ENCODE peak calls at places on chromosome 11, in five cellular contexts. T, N, D, L and R are unnamed samples.
A peak's percentile ranks its signal among the peaks of the same experiment; 100 is the strongest.

GRCh38 chr11:97729546-97730272 is 1291.0 kb upstream of the CNTN5 start:
- DNase-seq in L (peak; percentile 76), T (no peak), N (no peak), D (no peak), R (no peak)

GRCh38 chr11:61756452-61757212 is 4.2 kb downstream of the MYRF start:
- DNase-seq in L (no peak), T (peak; percentile 50), D (peak; percentile 61), N (no peak), R (peak; percentile 93)

GRCh38 chr11:887589-887988 is 23.0 kb downstream of the CHID1 start:
- DNase-seq in L (no peak), T (no peak), N (no peak), D (no peak), R (no peak)

GRCh38 chr11:118910309-118911112 is 15.2 kb downstream of the BCL9L start:
- DNase-seq in L (peak; percentile 57), D (no peak), T (peak; percentile 92), N (peak; percentile 83), R (peak; percentile 92)

GRCh38 chr11:125429174-125429707 is 66.8 kb downstream of the FEZ1 start:
- DNase-seq in D (peak; percentile 84), T (peak; percentile 55), N (no peak), L (peak; percentile 62), R (peak; percentile 76)

GRCh38 chr11:116862951-116863350 is 25.5 kb upstream of the APOA1 start:
- DNase-seq in T (peak; percentile 34), D (no peak), N (no peak), L (no peak), R (no peak)

GRCh38 chr11:73648629-73649046 is 2.3 kb downstream of the PLEKHB1 start:
- DNase-seq in N (no peak), L (no peak), T (no peak), D (no peak), R (no peak)

GRCh38 chr11:75263944-75264349 is 23.4 kb downstream of the TPBGL start:
- DNase-seq in T (peak; percentile 12), L (no peak), D (no peak), N (peak; percentile 58), R (no peak)

GRCh38 chr11:125207866-125208425 is 43.4 kb downstream of the PKNOX2 start:
- DNase-seq in T (peak; percentile 60), D (no peak), L (no peak), N (no peak), R (no peak)

GRCh38 chr11:123235117-123235686 is 40.2 kb upstream of the CLMP start:
- DNase-seq in N (peak; percentile 72), T (no peak), L (no peak), D (peak; percentile 74), R (peak; percentile 36)

GRCh38 chr11:69240332-69241074 is 53.5 kb upstream of the MYEOV start:
- DNase-seq in D (peak; percentile 63), L (no peak), N (no peak), T (peak; percentile 14), R (peak; percentile 56)

GRCh38 chr11:111913997-111914396 is 1.5 kb downstream of the HSPB2 start:
- DNase-seq in N (peak; percentile 77), L (no peak), D (no peak), T (peak; percentile 76), R (no peak)

GRCh38 chr11:119206512-119207299 is 567 bp downstream of the CBL start:
- DNase-seq in N (peak; percentile 81), D (peak; percentile 63), L (peak; percentile 40), T (no peak), R (peak; percentile 46)

GRCh38 chr11:27464155-27464759 is 8.3 kb downstream of the LGR4 start:
- DNase-seq in D (no peak), N (no peak), T (peak; percentile 44), L (no peak), R (peak; percentile 30)

GRCh38 chr11:73838443-73839122 is 38.1 kb downstream of the COA4 start:
- DNase-seq in L (no peak), D (no peak), N (no peak), T (peak; percentile 50), R (no peak)

GRCh38 chr11:39541945-39542351 is 1917.5 kb downstream of the LRRC4C start:
- DNase-seq in L (no peak), N (no peak), T (no peak), D (no peak), R (peak; percentile 4)

GRCh38 chr11:117528061-117528780 is 200.6 kb downstream of the CEP164 start:
- DNase-seq in L (no peak), D (no peak), T (no peak), N (no peak), R (no peak)

GRCh38 chr11:128517457-128518230 is 69.7 kb downstream of the ETS1 start:
- DNase-seq in L (no peak), D (peak; percentile 40), T (no peak), N (no peak), R (no peak)

GRCh38 chr11:15159085-15159484 is 44.4 kb downstream of the INSC start:
- DNase-seq in L (no peak), D (peak; percentile 79), T (peak; percentile 49), N (no peak), R (no peak)

GRCh38 chr11:2444301-2445106 is at the start of the genes KCNQ1 and TRPM5:
- DNase-seq in N (peak; percentile 66), T (no peak), L (peak; percentile 49), D (no peak), R (peak; percentile 83)

GRCh38 chr11:43969543-43969942 is 27.1 kb downstream of the C11orf96 start:
- DNase-seq in D (no peak), N (no peak), L (no peak), T (no peak), R (no peak)

GRCh38 chr11:87263979-87264378 is 226.2 kb downstream of the TMEM135 start:
- DNase-seq in T (peak; percentile 11), L (no peak), N (no peak), D (no peak), R (no peak)

GRCh38 chr11:64254326-64254725 is 3.0 kb downstream of the PLCB3 start:
- DNase-seq in L (no peak), D (no peak), N (no peak), T (no peak), R (no peak)

GRCh38 chr11:15106201-15106965 is 8.3 kb upstream of the INSC start:
- DNase-seq in D (peak; percentile 14), T (peak; percentile 91), N (no peak), L (no peak), R (no peak)

GRCh38 chr11:75402002-75402773 is 2.9 kb downstream of the RPS3 start:
- DNase-seq in D (no peak), L (no peak), N (no peak), T (no peak), R (no peak)

GRCh38 chr11:122628691-122629555 is 26.6 kb upstream of the UBASH3B start:
- DNase-seq in L (peak; percentile 44), D (peak; percentile 75), T (peak; percentile 77), N (no peak), R (peak; percentile 86)

GRCh38 chr11:115244314-115244713 is 259.9 kb downstream of the CADM1 start:
- DNase-seq in N (no peak), D (no peak), T (no peak), L (no peak), R (peak; percentile 50)

GRCh38 chr11:133999355-133999754 is 42.6 kb upstream of the IGSF9B start:
- DNase-seq in N (no peak), D (peak; percentile 89), L (no peak), T (no peak), R (no peak)
- H3K4me1 ChIP-seq in N (no peaks in the 10 kb centered on the region), D (peaks cover 79% of the 10 kb centered on the region), L (no peaks in the 10 kb centered on the region), T (no peaks in the 10 kb centered on the region), R (no peaks in the 10 kb centered on the region)

DNA sequence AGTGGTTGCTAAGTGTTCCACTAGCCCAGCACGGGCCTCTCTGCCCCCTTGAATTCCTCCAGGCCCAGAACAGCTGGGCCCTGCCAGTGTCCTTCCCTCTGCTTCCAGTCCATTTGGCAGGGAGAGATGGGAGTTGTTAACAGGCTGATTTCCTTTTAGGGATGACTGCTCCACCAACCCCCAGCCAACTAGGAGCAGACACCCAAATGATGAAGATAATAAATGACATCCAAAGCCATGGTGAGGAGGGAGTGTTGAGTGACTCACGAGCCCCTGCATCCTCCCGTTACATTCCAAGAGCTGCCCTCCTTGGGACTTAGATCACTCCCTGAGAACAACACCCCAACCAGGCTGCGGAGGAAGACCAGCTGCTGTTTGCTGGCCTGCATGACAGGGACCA is 20.6 kb downstream of the PARVA start:
- DNase-seq in N (no peak), D (no peak), L (no peak), T (peak; percentile 99), R (no peak)
- H3K4me1 ChIP-seq in N (peaks cover 20% of the 10 kb centered on the region), D (no peaks in the 10 kb centered on the region), L (no peaks in the 10 kb centered on the region), T (peaks cover 26% of the 10 kb centered on the region), R (peaks cover 13% of the 10 kb centered on the region)

GRCh38 chr11:130070109-130070828 is 575 bp downstream of the APLP2 start:
- DNase-seq in T (peak; percentile 13), D (peak; percentile 67), N (peak; percentile 70), L (peak; percentile 20), R (peak; percentile 61)

GRCh38 chr11:130069684-130070108 is at the start of gene APLP2:
- DNase-seq in T (peak; percentile 97), N (peak; percentile 100), D (peak; percentile 96), L (peak; percentile 95), R (peak; percentile 100)

GRCh38 chr11:130071211-130071712 is 1.6 kb downstream of the APLP2 start:
- DNase-seq in L (no peak), D (no peak), T (peak; percentile 35), N (no peak), R (no peak)

GRCh38 chr11:130068986-130069683 is 559 bp upstream of the APLP2 start:
- DNase-seq in L (peak; percentile 84), N (peak; percentile 89), T (peak; percentile 80), D (peak; percentile 64), R (no peak)

DNA sequence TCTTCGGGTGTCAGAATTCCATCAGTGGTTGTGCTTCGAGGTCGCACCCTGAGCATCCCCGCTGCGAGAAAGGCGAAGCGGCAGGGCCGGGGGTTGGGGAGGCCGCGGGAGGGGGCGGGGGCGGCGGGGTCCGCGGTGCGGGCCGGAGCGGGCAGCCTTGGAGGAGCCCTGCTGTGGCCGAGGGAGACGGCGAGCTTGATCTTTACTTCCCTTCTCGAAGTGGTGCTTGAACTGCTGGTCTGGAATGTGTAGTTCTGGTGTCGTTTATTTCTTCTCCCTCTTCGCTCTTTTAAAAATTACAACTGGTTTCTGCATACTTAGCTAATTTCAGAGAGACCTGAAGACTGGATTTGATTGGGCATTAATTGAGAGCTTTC is 1.1 kb downstream of the APLP2 start:
- DNase-seq in N (peak; percentile 62), D (peak; percentile 58), L (no peak), T (peak; percentile 36), R (no peak)
- H3K4me1 ChIP-seq in N (peaks cover 45% of the 10 kb centered on the region), D (peaks cover 34% of the 10 kb centered on the region), L (peaks cover 13% of the 10 kb centered on the region), T (peaks cover 4% of the 10 kb centered on the region), R (peaks cover 52% of the 10 kb centered on the region)

GRCh38 chr11:35736952-35737351 is 74.4 kb downstream of the TRIM44 start:
- DNase-seq in D (no peak), N (no peak), L (no peak), T (no peak), R (no peak)
- H3K4me1 ChIP-seq in D (peaks cover 6% of the 10 kb centered on the region), N (no peaks in the 10 kb centered on the region), L (no peaks in the 10 kb centered on the region), T (no peaks in the 10 kb centered on the region), R (no peaks in the 10 kb centered on the region)

DNA sequence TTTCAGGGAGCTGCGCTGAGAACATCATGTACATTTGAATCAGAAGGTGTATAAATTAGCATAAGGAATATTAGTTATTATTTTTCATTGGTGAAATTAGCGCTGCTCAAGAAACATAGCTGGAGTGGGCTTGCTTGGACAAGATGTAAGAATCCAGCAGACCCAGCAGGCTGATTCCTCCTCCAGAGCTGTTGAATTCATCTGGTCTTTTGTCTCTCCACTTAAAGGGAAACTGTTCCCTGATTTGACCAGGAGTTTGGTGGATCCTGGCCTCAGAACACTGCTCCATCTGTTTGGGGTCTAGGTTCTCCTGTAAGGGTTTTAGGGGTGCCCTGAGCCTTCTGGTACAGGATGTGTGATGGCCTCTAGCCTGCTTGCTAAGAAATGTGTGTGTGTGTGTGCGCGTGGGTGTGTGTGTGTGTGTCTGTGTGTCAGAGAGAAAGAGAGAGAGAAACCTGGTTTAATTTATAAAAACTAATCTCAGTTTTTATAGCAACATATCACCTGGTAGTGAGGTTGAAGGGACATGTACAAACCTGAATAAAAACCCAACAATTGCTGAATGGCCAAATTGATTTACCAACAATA is 8.3 kb upstream of the SORL1 start:
- DNase-seq in T (no peak), N (no peak), D (no peak), L (no peak), R (no peak)
- H3K4me1 ChIP-seq in T (no peaks in the 10 kb centered on the region), N (no peaks in the 10 kb centered on the region), D (peaks cover 60% of the 10 kb centered on the region), L (peaks cover 5% of the 10 kb centered on the region), R (peaks cover 10% of the 10 kb centered on the region)